ENCODE peak calls at places on chromosomes 5 and 9, in eight cellular contexts. T, D, U, O, M, V, S and P are unnamed samples.

GRCh38 chr5:63878788-63879187 is 83.5 kb downstream of the HTR1A start:
- DNase-seq in V (no peak), D (no peak), O (no peak), M (no peak), S (peak), U (no peak), T (peak), P (no peak)

GRCh38 chr5:149002053-149002452 is 60.8 kb downstream of the SH3TC2 start:
- DNase-seq in O (peak), U (peak), D (no peak), S (peak), T (peak), M (peak), V (peak), P (peak)

GRCh38 chr9:124590886-124591641 is 83.9 kb upstream of the NR5A1 start:
- DNase-seq in V (no peak), S (no peak), D (no peak), U (no peak), T (no peak), O (no peak), M (no peak), P (no peak)

GRCh38 chr9:129569506-129570449 is 51.1 kb downstream of the C9orf50 start:
- DNase-seq in V (no peak), S (peak), U (no peak), O (no peak), D (no peak), M (peak), T (peak), P (no peak)

GRCh38 chr9:93072383-93072795 is 13.9 kb downstream of the SUSD3 start:
- DNase-seq in T (no peak), S (no peak), O (no peak), V (no peak), M (peak), U (peak), D (no peak), P (no peak)

GRCh38 chr9:135039266-135039870 is 48.1 kb upstream of the OLFM1 start:
- DNase-seq in M (no peak), T (no peak), S (no peak), O (no peak), U (no peak), D (no peak), V (no peak), P (no peak)

GRCh38 chr5:45411971-45412612 is 284.1 kb downstream of the HCN1 start:
- DNase-seq in O (no peak), D (no peak), U (no peak), M (no peak), S (no peak), T (no peak), V (no peak), P (no peak)

GRCh38 chr5:34495178-34495577 is 160.9 kb upstream of the RAI14 start:
- DNase-seq in T (no peak), U (no peak), O (no peak), D (no peak), V (no peak), S (no peak), M (no peak), P (no peak)

GRCh38 chr5:135578685-135579341 is at the start of gene CXCL14:
- DNase-seq in T (peak), M (peak), U (peak), D (no peak), O (peak), S (peak), V (peak), P (no peak)

GRCh38 chr9:115142502-115143265 is 24.7 kb upstream of the TNC start:
- DNase-seq in M (peak), U (peak), D (no peak), V (peak), T (no peak), S (no peak), O (no peak), P (no peak)

GRCh38 chr9:109821711-109822110 is 41.7 kb downstream of the PALM2AKAP2 start:
- DNase-seq in V (no peak), U (no peak), D (no peak), M (peak), S (no peak), T (no peak), O (peak), P (peak)

GRCh38 chr5:173496883-173497255 is 119.6 kb downstream of the BOD1 start:
- DNase-seq in U (no peak), M (no peak), T (no peak), S (peak), O (no peak), V (no peak), D (no peak), P (no peak)

GRCh38 chr5:139982157-139982974 is 60.7 kb downstream of the NRG2 start:
- DNase-seq in O (no peak), M (peak), V (no peak), D (no peak), S (peak), U (no peak), T (no peak), P (no peak)

GRCh38 chr9:93869863-93870262 is 85.3 kb downstream of the BARX1 start:
- DNase-seq in U (no peak), T (no peak), M (no peak), V (no peak), O (no peak), S (no peak), D (no peak), P (no peak)